ENCODE peak calls at places on chromosomes 12 and 14, in four cellular contexts. T is activated B cell treated with CpG ODN at 0.5 μM for 24 hours, R is AG04450, E is Peyer's patch. K is an unnamed sample.

GRCh38 chr12:59119676-59120075 is 199.4 kb upstream of the LRIG3 start:
- DNase-seq in T (no peak), R (no peak), E (no peak), K (no peak)

GRCh38 chr14:69013943-69014782 is 35.1 kb upstream of the ACTN1 start:
- DNase-seq in T (no peak), R (no peak), E (peak), K (no peak)

GRCh38 chr14:35140718-35141581 is 18.6 kb downstream of the PRORP start:
- DNase-seq in T (no peak), R (no peak), E (no peak), K (no peak)

GRCh38 chr12:113019045-113019444 is 37.5 kb upstream of the DTX1 start:
- DNase-seq in T (no peak), R (no peak), E (no peak), K (no peak)

GRCh38 chr14:78245238-78245637 is 75.1 kb downstream of the NRXN3 start:
- DNase-seq in T (no peak), R (no peak), E (no peak), K (no peak)

GRCh38 chr12:4526923-4527546 is 11.7 kb upstream of the RAD51AP1 start:
- DNase-seq in T (no peak), R (no peak), E (no peak), K (no peak)

GRCh38 chr14:41549821-41550597 is 56.7 kb upstream of the LRFN5 start:
- DNase-seq in T (no peak), R (no peak), E (no peak), K (no peak)

GRCh38 chr12:29102739-29103138 is 46.3 kb upstream of the FAR2 start:
- DNase-seq in T (no peak), R (no peak), E (no peak), K (no peak)

GRCh38 chr12:62350554-62350953 is 90.3 kb downstream of the USP15 start:
- DNase-seq in T (no peak), R (no peak), E (no peak), K (no peak)

GRCh38 chr12:111248221-111248620 is 120.7 kb downstream of the PHETA1 start:
- DNase-seq in T (no peak), R (no peak), E (no peak), K (no peak)
- TF ChIP-seq CTCF in T (no peak), R (no peak), E (no peak), K (no peak)

GRCh38 chr12:95102916-95103671 is 29.7 kb upstream of the NR2C1 start:
- DNase-seq in T (no peak), R (peak), E (no peak), K (no peak)
- TF ChIP-seq CTCF in T (no peak), R (no peak), E (no peak), K (no peak)

GRCh38 chr12:51534216-51534615 is 56.8 kb upstream of the SCN8A start:
- DNase-seq in T (no peak), R (no peak), E (no peak), K (no peak)

GRCh38 chr12:51530208-51530607 is 60.8 kb upstream of the SCN8A start:
- DNase-seq in T (no peak), R (no peak), E (no peak), K (no peak)

GRCh38 chr12:51531284-51531981 is 59.6 kb upstream of the SCN8A start:
- DNase-seq in T (no peak), R (no peak), E (no peak), K (no peak)

GRCh38 chr12:51533799-51534198 is 57.2 kb upstream of the SCN8A start:
- DNase-seq in T (no peak), R (no peak), E (no peak), K (no peak)

DNA sequence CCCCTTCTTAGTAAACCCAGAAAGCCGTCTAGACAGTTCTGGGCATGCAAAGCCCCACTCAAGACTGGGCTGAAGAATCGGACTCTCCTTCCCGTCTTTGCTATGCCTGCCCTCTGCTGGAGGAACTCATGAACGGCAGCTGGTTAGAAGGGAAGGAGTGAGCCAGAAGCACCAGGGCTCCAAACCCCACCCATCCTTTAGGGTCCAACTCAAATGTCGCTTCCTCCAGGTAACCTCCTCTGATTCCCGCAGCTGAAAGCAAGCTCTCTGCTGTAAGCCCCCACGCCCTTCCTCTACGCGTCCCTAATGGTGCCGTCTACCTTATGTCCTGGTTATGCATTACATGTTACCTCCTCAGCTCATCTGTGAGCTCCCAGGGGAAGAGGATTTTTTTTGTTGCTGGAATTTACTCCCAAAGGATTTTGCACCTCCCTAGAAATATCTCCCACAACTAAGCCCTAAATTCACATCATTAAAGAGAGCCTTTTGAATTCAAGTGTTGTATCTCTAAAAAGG is 59.0 kb upstream of the SCN8A start:
- DNase-seq in T (peak), R (peak), E (peak), K (peak)
- TF ChIP-seq CTCF in T (peak), R (peak), E (peak), K (peak)

DNA sequence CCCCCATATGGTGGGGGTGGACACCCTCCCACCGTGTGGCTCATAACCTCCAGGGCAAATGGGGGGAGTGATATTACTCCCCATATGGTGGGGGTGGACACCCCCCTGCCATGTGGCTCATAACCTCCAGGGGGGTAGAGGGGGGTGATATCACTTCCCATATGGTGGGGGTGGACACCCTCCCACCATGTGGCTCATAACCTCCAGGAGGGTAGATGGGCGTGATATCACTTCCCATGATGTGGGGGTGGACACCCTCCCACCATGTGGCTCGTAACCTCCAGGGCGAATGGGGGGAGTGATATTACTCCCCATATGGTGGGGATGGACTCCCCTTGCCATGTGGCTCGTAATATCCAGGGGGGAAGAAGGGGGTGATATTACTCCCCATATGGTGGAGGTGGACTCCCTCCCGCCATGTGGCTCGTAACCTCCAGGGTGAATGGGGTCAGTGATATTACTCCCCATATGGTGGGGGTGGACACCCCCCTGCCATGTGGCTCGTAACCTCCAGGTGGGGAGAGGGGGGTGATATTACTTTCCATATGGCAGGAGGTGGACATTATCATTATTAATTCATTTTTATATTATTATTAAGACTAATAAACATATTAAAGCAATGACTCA is 51.2 kb upstream of the OXA1L start:
- DNase-seq in T (no peak), R (no peak), E (no peak), K (no peak)
- TF ChIP-seq CTCF in T (no peak), R (no peak), E (no peak), K (no peak)

DNA sequence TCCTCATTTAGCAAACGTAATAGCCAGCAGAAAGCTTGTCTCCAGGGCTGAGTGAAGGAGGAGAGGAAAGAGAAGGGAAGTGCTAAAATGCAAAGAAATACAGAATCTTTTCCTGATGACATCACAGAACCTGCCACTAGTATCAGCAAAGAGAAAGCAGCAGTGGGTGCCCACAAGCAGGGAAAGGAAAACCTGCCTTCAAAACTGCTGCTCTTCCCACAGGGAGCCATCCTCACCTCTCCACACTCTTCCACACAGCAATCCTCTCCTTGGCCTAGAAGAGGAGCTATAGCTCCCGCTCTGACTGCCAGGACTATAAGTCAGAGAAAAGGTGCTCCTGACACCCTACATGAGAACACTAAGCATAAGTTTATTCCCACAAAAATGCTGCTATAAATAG is 11.3 kb downstream of the MED13L start:
- DNase-seq in T (no peak), R (no peak), E (no peak), K (no peak)
- TF ChIP-seq CTCF in T (no peak), R (peak), E (no peak), K (no peak)